ENCODE peak calls at places on chromosomes 12 and 14, in ten cellular contexts. P is foreskin keratinocyte, K is psoas muscle, N is Kasumi-1, J is ecto neural progenitor cell, Z is HS-27A, V is substantia nigra, A is GM12891, H is A549, F is OCI-LY7. L is an unnamed sample.

GRCh38 chr14:100498068-100498467 is 89.1 kb downstream of the BEGAIN start:
- DNase-seq in P (no peak), K (no peak), N (no peak), J (no peak), Z (no peak), V (no peak), A (no peak), H (no peak), F (no peak), L (no peak)

GRCh38 chr12:106135075-106135474 is 3.7 kb downstream of the NUAK1 start:
- DNase-seq in P (no peak), K (no peak), N (no peak), J (no peak), Z (no peak), V (peak; percentile 28), A (no peak), H (no peak), F (no peak), L (no peak)

GRCh38 chr12:53994691-53995310 is 5.2 kb upstream of the HOXC9 start:
- DNase-seq in P (peak; percentile 51), K (no peak), N (no peak), J (no peak), Z (no peak), V (no peak), A (no peak), H (no peak), F (no peak), L (peak; percentile 70)

GRCh38 chr12:130161261-130162231 is 718 bp upstream of the FZD10 start:
- DNase-seq in P (peak; percentile 39), K (no peak), N (no peak), J (peak; percentile 95), Z (no peak), V (no peak), A (no peak), H (no peak), F (no peak), L (no peak)

GRCh38 chr12:57614178-57614947 is 3.1 kb downstream of the ARHGEF25 start:
- DNase-seq in P (no peak), K (peak; percentile 56), N (no peak), J (no peak), Z (no peak), V (no peak), A (peak; percentile 61), H (peak; percentile 68), F (peak; percentile 70), L (no peak)

GRCh38 chr12:115570271-115570777 is 707.2 kb downstream of the MED13L start:
- DNase-seq in P (peak; percentile 13), K (no peak), N (no peak), J (no peak), Z (no peak), V (no peak), A (no peak), H (peak; percentile 69), F (no peak), L (no peak)

GRCh38 chr12:108532061-108532848 is 17.2 kb downstream of the FICD start:
- DNase-seq in P (no peak), K (no peak), N (no peak), J (no peak), Z (no peak), V (no peak), A (no peak), H (no peak), F (no peak), L (no peak)

GRCh38 chr12:75585309-75585708 is 73.9 kb upstream of the KRR1 start:
- DNase-seq in P (peak; percentile 70), K (no peak), N (no peak), J (no peak), Z (peak; percentile 79), V (no peak), A (no peak), H (peak; percentile 39), F (no peak), L (peak; percentile 51)

GRCh38 chr12:85280138-85280983 is at the start of gene ALX1:
- DNase-seq in P (peak; percentile 45), K (peak; percentile 50), N (no peak), J (peak; percentile 92), Z (no peak), V (no peak), A (no peak), H (peak; percentile 77), F (no peak), L (no peak)

GRCh38 chr12:14843425-14843887 is at the start of gene ART4:
- DNase-seq in P (no peak), K (no peak), N (no peak), J (no peak), Z (no peak), V (no peak), A (no peak), H (no peak), F (no peak), L (no peak)

GRCh38 chr12:6163554-6164060 is 36.6 kb upstream of the CD9 start:
- DNase-seq in P (no peak), K (no peak), N (no peak), J (no peak), Z (no peak), V (no peak), A (no peak), H (no peak), F (no peak), L (no peak)